ENCODE peak calls at places on chromosomes 16 and 17, in ten cellular contexts. G is breast epithelium, H is ovary, E is cardiac muscle cell, L is ascending aorta, Z is IMR-90, J is body of pancreas, T is lung, O is PC-3, A is stomach. S is an unnamed sample.
A peak's percentile ranks its signal among the peaks of the same experiment; 100 is the strongest.

GRCh38 chr16:11283820-11284248 is 2.7 kb upstream of the PRM1 start:
- DNase-seq in L (no peak), O (no peak), H (no peak), J (no peak), A (no peak), Z (peak; percentile 14), E (peak; percentile 67), G (no peak), T (no peak), S (no peak)

GRCh38 chr17:75163074-75163473 is 8.8 kb upstream of the JPT1 start:
- DNase-seq in E (no peak), O (no peak), L (no peak), H (no peak), T (no peak), J (no peak), Z (no peak), G (no peak), A (no peak), S (no peak)

GRCh38 chr17:57507828-57508227 is 237.3 kb downstream of the CCDC182 start:
- DNase-seq in A (no peak), T (no peak), J (no peak), O (no peak), Z (no peak), L (no peak), H (no peak), G (no peak), E (no peak), S (no peak)

GRCh38 chr16:21001262-21001661 is 100.7 kb downstream of the LYRM1 start:
- DNase-seq in G (no peak), O (peak; percentile 13), Z (peak; percentile 4), E (peak; percentile 26), H (no peak), A (no peak), T (no peak), L (no peak), J (peak; percentile 12), S (no peak)

GRCh38 chr17:47188799-47189731 is at the start of gene CDC27:
- DNase-seq in T (peak; percentile 99), O (peak; percentile 100), A (peak; percentile 100), J (peak; percentile 100), H (peak; percentile 100), Z (peak; percentile 97), E (peak; percentile 98), G (peak; percentile 99), L (peak; percentile 95), S (peak; percentile 98)

GRCh38 chr16:59259074-59259963 is 525.2 kb upstream of the GOT2 start:
- DNase-seq in O (no peak), A (no peak), Z (no peak), J (no peak), H (no peak), G (no peak), E (no peak), L (no peak), T (no peak), S (no peak)

GRCh38 chr16:63289834-63290460 is 1253.7 kb upstream of the CDH8 start:
- DNase-seq in H (no peak), T (no peak), G (no peak), L (no peak), Z (no peak), J (peak; percentile 49), O (peak; percentile 31), E (peak; percentile 37), A (peak; percentile 46), S (no peak)

GRCh38 chr17:17412331-17412730 is 64.5 kb upstream of the MED9 start:
- DNase-seq in H (no peak), J (no peak), G (no peak), A (no peak), Z (peak; percentile 82), O (peak; percentile 71), E (peak; percentile 60), L (no peak), T (no peak), S (no peak)

GRCh38 chr17:80364091-80364691 is 50.8 kb upstream of the ENDOV start:
- DNase-seq in T (no peak), G (peak; percentile 50), Z (no peak), J (peak; percentile 31), A (no peak), L (no peak), H (peak; percentile 46), O (peak; percentile 45), E (peak; percentile 11), S (no peak)

GRCh38 chr16:87434146-87434667 is 42.1 kb downstream of the MAP1LC3B start:
- DNase-seq in A (no peak), O (no peak), Z (no peak), H (no peak), G (no peak), J (no peak), L (no peak), E (no peak), T (no peak), S (no peak)

GRCh38 chr17:51251010-51251409 is 8.8 kb downstream of the MBTD1 start:
- DNase-seq in A (no peak), G (no peak), T (no peak), Z (peak; percentile 44), H (no peak), E (peak; percentile 1), O (peak; percentile 17), L (no peak), J (no peak), S (no peak)

GRCh38 chr16:3187798-3188674 is at the start of gene OR1F1:
- DNase-seq in E (peak; percentile 38), G (no peak), T (no peak), Z (peak; percentile 80), A (no peak), L (no peak), O (no peak), J (no peak), H (no peak), S (no peak)

GRCh38 chr16:84324439-84325262 is 30.0 kb downstream of the WFDC1 start:
- DNase-seq in J (no peak), H (no peak), G (no peak), O (no peak), Z (peak; percentile 35), L (no peak), E (no peak), T (no peak), A (no peak), S (no peak)

GRCh38 chr17:76709077-76709950 is 1.5 kb downstream of the MXRA7 start:
- DNase-seq in G (no peak), T (peak; percentile 67), Z (peak; percentile 99), O (peak; percentile 88), J (peak; percentile 83), L (peak; percentile 88), H (peak; percentile 78), E (peak; percentile 97), A (peak; percentile 50), S (peak; percentile 97)

GRCh38 chr17:55409030-55409800 is 12.4 kb downstream of the MMD start:
- DNase-seq in A (no peak), H (no peak), J (no peak), G (no peak), T (no peak), L (no peak), E (no peak), Z (no peak), O (no peak), S (no peak)
- H3K36me3 ChIP-seq in A (peaks cover 91% of the 10 kb centered on the region), H (no peaks in the 10 kb centered on the region), J (peaks cover 5% of the 10 kb centered on the region), G (peaks cover 4% of the 10 kb centered on the region), T (peaks cover 21% of the 10 kb centered on the region), L (peaks cover 31% of the 10 kb centered on the region), E (peaks cover 79% of the 10 kb centered on the region), Z (peaks cover 49% of the 10 kb centered on the region), O (peaks cover 29% of the 10 kb centered on the region), S (peaks cover 84% of the 10 kb centered on the region)

GRCh38 chr17:12739500-12739899 is 49.8 kb upstream of the ARHGAP44 start:
- DNase-seq in H (no peak), G (no peak), Z (no peak), E (no peak), T (no peak), J (no peak), L (no peak), O (no peak), A (no peak), S (no peak)

GRCh38 chr17:12738624-12739023 is 50.7 kb upstream of the ARHGAP44 start:
- DNase-seq in G (no peak), T (no peak), A (no peak), J (no peak), E (no peak), O (no peak), H (no peak), L (no peak), Z (no peak), S (no peak)

GRCh38 chr17:12745481-12745880 is 43.8 kb upstream of the ARHGAP44 start:
- DNase-seq in G (no peak), L (no peak), T (no peak), H (no peak), O (no peak), E (no peak), Z (no peak), A (no peak), J (no peak), S (no peak)

GRCh38 chr17:12743046-12743445 is 46.3 kb upstream of the ARHGAP44 start:
- DNase-seq in O (no peak), T (peak; percentile 36), Z (no peak), L (no peak), A (no peak), E (peak; percentile 21), H (no peak), J (peak; percentile 13), G (no peak), S (no peak)

DNA sequence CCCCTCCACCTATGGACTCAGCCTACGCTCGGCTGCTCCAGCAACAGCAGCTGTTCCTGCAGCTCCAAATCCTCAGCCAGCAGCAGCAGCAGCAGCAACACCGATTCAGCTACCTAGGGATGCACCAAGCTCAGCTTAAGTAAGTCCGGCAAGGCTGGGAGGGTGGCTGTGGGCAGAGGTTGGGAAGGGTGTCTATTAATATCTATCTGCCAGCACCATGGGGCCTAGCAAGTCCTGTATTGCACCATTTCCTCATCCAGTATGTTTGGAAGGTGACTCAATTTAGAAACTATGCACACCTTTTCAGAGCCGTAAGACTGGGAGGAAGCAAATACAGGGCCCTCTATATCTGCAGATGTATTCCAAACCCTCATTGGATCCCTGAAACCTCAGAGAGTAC is 45.0 kb upstream of the ARHGAP44 start:
- DNase-seq in J (no peak), H (no peak), T (no peak), L (no peak), O (no peak), E (peak; percentile 36), Z (peak; percentile 69), G (no peak), A (no peak), S (no peak)
- H3K27ac ChIP-seq in J (no peak overlapping the region), H (no peak overlapping the region), T (no peak overlapping the region), L (peak overlapping the region; percentile 49), O (no peak overlapping the region), E (peak overlapping the region; percentile 42), Z (no peak overlapping the region), G (no peak overlapping the region), A (no peak overlapping the region), S (peak overlapping the region; percentile 46)

GRCh38 chr17:42270175-42270545 is 6.0 kb downstream of the STAT5B start:
- DNase-seq in A (no peak), H (no peak), O (no peak), T (no peak), Z (no peak), L (no peak), J (no peak), E (no peak), G (no peak), S (no peak)
- H3K4me1 ChIP-seq in A (peaks cover 85% of the 10 kb centered on the region), H (peaks cover 9% of the 10 kb centered on the region), O (no peaks in the 10 kb centered on the region), T (peaks cover 16% of the 10 kb centered on the region), Z (peaks cover 13% of the 10 kb centered on the region), L (peaks cover 7% of the 10 kb centered on the region), J (peaks cover 15% of the 10 kb centered on the region), E (peaks cover 23% of the 10 kb centered on the region), G (peaks cover 12% of the 10 kb centered on the region), S (no peaks in the 10 kb centered on the region)

DNA sequence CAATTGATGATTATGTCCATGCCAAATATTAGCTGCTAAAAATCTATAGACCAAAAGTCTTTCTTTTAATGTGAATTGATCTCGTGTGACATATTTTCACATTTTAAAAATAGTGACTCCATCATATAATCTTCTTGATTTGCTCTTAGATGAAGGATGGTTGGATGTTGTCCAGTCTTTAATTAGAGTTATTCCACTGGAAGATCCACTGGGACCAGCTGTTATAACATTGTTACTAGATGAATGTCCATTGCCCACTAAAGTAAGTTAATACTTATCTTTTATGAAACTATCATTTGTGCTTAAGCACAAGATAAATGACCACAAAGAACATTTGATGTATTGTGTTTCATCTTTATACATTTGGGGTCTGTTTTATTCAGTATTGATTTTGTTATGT is 22.8 kb downstream of the RSPRY1 start:
- DNase-seq in L (no peak), J (no peak), H (no peak), Z (no peak), G (no peak), A (no peak), O (no peak), E (no peak), T (no peak), S (no peak)
- H3K36me3 ChIP-seq in L (peaks cover 68% of the 10 kb centered on the region), J (no peaks in the 10 kb centered on the region), H (no peaks in the 10 kb centered on the region), Z (peaks cover 39% of the 10 kb centered on the region), G (no peaks in the 10 kb centered on the region), A (peaks cover 96% of the 10 kb centered on the region), O (peaks cover 32% of the 10 kb centered on the region), E (peaks cover 58% of the 10 kb centered on the region), T (peaks cover 37% of the 10 kb centered on the region), S (peaks cover 82% of the 10 kb centered on the region)